ENCODE peak calls at places on chromosome 14, in seven cellular contexts. Q, D, X, C, H, O and G are unnamed samples.

GRCh38 chr14:103334644-103335603 is 887 bp downstream of the EIF5 start:
- DNase-seq in X (peak), O (peak), C (peak), H (peak), D (peak), Q (peak), G (peak)

GRCh38 chr14:89386214-89386886 is 30.7 kb downstream of the FOXN3 start:
- DNase-seq in C (no peak), Q (no peak), X (no peak), H (peak), D (no peak), O (no peak), G (no peak)

GRCh38 chr14:98953544-98954346 is 318.3 kb downstream of the BCL11B start:
- DNase-seq in C (peak), H (peak), Q (peak), O (no peak), X (no peak), D (no peak), G (peak)

GRCh38 chr14:72013606-72014129 is 81.4 kb downstream of the RGS6 start:
- DNase-seq in C (no peak), X (no peak), D (no peak), O (no peak), H (no peak), Q (no peak), G (no peak)

GRCh38 chr14:105711841-105712460 is 185.6 kb downstream of the TMEM121 start:
- DNase-seq in C (no peak), H (no peak), X (no peak), D (no peak), O (peak), Q (no peak), G (no peak)

GRCh38 chr14:103685276-103686211 is 29.7 kb downstream of the XRCC3 start:
- DNase-seq in C (no peak), X (no peak), Q (no peak), D (no peak), H (no peak), O (peak), G (no peak)

GRCh38 chr14:99203080-99203479 is 68.9 kb downstream of the BCL11B start:
- DNase-seq in D (no peak), Q (no peak), H (no peak), O (no peak), X (no peak), C (no peak), G (no peak)

GRCh38 chr14:104359301-104359968 is 220.1 kb upstream of the C14orf180 start:
- DNase-seq in O (no peak), H (no peak), X (no peak), D (no peak), Q (peak), C (no peak), G (no peak)

GRCh38 chr14:104547998-104548700 is 31.4 kb upstream of the C14orf180 start:
- DNase-seq in C (no peak), Q (peak), H (no peak), X (no peak), D (no peak), O (peak), G (no peak)

GRCh38 chr14:79602742-79603141 is 608.6 kb downstream of the DIO2 start:
- DNase-seq in Q (no peak), H (no peak), C (no peak), X (no peak), D (no peak), O (no peak), G (no peak)

GRCh38 chr14:106875503-106875902 is 1349.1 kb downstream of the TMEM121 start:
- DNase-seq in C (no peak), X (peak), H (no peak), Q (no peak), O (no peak), D (no peak), G (no peak)

GRCh38 chr14:43535231-43535838 is 971.7 kb downstream of the FSCB start:
- DNase-seq in X (no peak), H (no peak), O (no peak), C (no peak), D (no peak), Q (no peak), G (no peak)

GRCh38 chr14:68548194-68549056 is 244.4 kb downstream of the ZFP36L1 start:
- DNase-seq in O (peak), D (peak), Q (peak), X (no peak), C (peak), H (peak), G (peak)

GRCh38 chr14:77268989-77269595 is 1.9 kb downstream of the NGB start:
- DNase-seq in Q (no peak), X (no peak), C (no peak), O (peak), D (no peak), H (no peak), G (peak)
- H3K27ac ChIP-seq in Q (no peak), X (no peak), C (no peak), O (no peak), D (no peak), H (no peak), G (peak)

GRCh38 chr14:32913725-32914124 is 25.0 kb upstream of the NPAS3 start:
- DNase-seq in D (no peak), X (no peak), H (no peak), O (no peak), Q (no peak), C (no peak), G (no peak)
- TF ChIP-seq CTCF in D (no peak), X (no peak), H (no peak), O (peak), Q (no peak), C (no peak), G (no peak)

GRCh38 chr14:55025948-55026347 is 951 bp downstream of the WDHD1 start:
- DNase-seq in H (no peak), Q (no peak), D (no peak), C (no peak), O (peak), X (no peak), G (no peak)
- H3K27ac ChIP-seq in H (no peak), Q (no peak), D (no peak), C (no peak), O (peak), X (no peak), G (no peak)

GRCh38 chr14:93536945-93537344 is 106.2 kb downstream of the UNC79 start:
- DNase-seq in O (no peak), C (peak), H (no peak), D (no peak), X (no peak), Q (no peak), G (no peak)
- TF ChIP-seq CTCF in O (peak), C (peak), H (no peak), D (peak), X (no peak), Q (no peak), G (no peak)

GRCh38 chr14:97719043-97719442 is 921.9 kb downstream of the VRK1 start:
- DNase-seq in C (no peak), O (no peak), H (no peak), D (no peak), X (no peak), Q (no peak), G (no peak)

GRCh38 chr14:97723321-97723720 is 926.1 kb downstream of the VRK1 start:
- DNase-seq in Q (no peak), X (no peak), O (no peak), H (no peak), C (no peak), D (no peak), G (no peak)

GRCh38 chr14:97723834-97724770 is 926.9 kb downstream of the VRK1 start:
- DNase-seq in Q (no peak), D (no peak), O (no peak), C (no peak), X (peak), H (no peak), G (no peak)

DNA sequence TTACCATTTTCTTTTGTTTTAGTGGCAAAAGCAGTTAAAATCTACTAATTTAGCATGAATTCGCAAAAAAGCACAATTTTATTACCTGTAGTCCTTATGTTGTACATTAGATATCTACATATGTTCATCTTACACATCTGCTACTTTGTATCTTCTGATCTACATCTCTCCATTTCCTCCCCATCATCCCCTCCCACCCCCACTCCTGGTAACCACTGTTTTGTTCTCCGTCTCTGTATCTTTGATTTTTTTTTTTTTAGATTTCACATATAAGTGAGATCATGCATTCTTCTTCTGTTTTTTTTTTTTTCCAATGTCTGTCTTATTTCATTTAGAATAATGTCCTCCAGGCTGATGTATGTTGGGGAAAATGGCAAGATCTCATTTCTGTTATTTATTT is 922.7 kb downstream of the VRK1 start:
- DNase-seq in C (no peak), O (no peak), X (peak), D (no peak), Q (no peak), H (no peak), G (no peak)
- H3K27ac ChIP-seq in C (no peak), O (no peak), X (no peak), D (no peak), Q (no peak), H (no peak), G (no peak)

GRCh38 chr14:58574623-58575022 is 63.1 kb upstream of the DACT1 start:
- DNase-seq in C (no peak), X (no peak), O (no peak), H (no peak), Q (no peak), D (no peak), G (no peak)
- TF ChIP-seq CTCF in C (no peak), X (no peak), O (peak), H (no peak), Q (no peak), D (no peak), G (no peak)